ENCODE peak calls at places on chromosomes 7 and 10, in five cellular contexts. S is GM06990, E is GM23338, P is fibroblast of lung, B is ovary. A is an unnamed sample.

GRCh38 chr7:43753401-43753800 is 5.1 kb upstream of the BLVRA start:
- DNase-seq in P (no peak), B (no peak), E (no peak), S (no peak), A (no peak)

GRCh38 chr7:19001854-19002253 is 115.6 kb downstream of the TWIST1 start:
- DNase-seq in B (no peak), E (no peak), P (peak), S (no peak), A (no peak)

GRCh38 chr7:144384555-144385245 is 18.8 kb downstream of the NOBOX start:
- DNase-seq in S (peak), B (no peak), P (peak), E (peak), A (no peak)

GRCh38 chr10:49534670-49535381 is 4.1 kb downstream of the ERCC6 start:
- DNase-seq in S (peak), P (peak), E (no peak), B (no peak), A (no peak)

GRCh38 chr10:101569838-101570763 is 18.0 kb downstream of the POLL start:
- DNase-seq in P (peak), S (peak), B (peak), E (peak), A (peak)

GRCh38 chr10:48458662-48459048 is 146.2 kb downstream of the ARHGAP22 start:
- DNase-seq in E (no peak), P (no peak), S (no peak), B (no peak), A (no peak)

GRCh38 chr7:70660154-70660818 is 471.7 kb upstream of the GALNT17 start:
- DNase-seq in E (no peak), B (no peak), S (no peak), P (no peak), A (no peak)

GRCh38 chr7:34247468-34247867 is 342.1 kb downstream of the BMPER start:
- DNase-seq in E (no peak), S (no peak), B (no peak), P (peak), A (no peak)

GRCh38 chr10:102645388-102645740 is 1.1 kb downstream of the TRIM8 start:
- DNase-seq in E (peak), B (peak), S (peak), P (peak), A (no peak)

DNA sequence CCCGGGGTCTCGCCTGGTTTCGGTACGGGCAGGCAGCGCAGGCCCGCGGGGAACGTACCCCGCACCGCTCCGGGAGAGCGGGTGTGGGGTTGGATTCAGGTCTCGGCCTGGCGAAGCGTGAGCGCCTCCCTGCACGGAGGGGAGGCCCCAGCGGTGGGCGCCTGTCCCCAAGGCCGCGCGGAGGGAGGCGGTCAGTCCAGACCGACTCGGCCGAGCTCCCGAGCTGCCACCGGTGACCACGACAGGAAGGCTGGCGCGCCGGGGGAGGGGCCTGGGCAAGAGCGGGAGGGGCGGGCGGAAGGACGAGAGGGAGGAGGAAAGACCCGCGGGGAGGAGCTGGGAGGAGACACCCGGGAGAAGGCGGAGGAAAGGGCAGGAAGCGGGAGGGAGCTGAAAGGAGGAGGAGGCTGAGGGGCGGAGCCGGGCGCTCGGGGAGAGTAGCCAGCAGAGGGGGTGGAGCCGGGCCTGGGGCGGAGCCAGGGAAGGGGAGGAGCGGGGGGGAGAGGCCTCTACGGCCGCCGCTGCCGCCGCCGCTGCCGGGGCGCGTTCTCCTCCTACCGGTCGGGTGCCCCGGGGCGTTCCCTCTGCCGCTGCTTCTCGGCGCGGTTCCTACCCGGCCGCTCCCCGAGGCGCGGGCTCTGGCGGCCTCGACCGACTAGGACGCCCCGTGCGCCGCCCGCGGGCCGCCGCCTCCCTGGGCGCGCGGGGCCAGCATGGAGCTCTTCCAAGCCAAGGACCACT is at the start of gene INPP5F:
- DNase-seq in E (peak), P (peak), S (peak), B (peak), A (peak)
- TF ChIP-seq CTCF in E (no peak), P (peak), S (peak), B (peak), A (peak)

GRCh38 chr10:72336259-72337038 is 18.3 kb downstream of the DNAJB12 start:
- DNase-seq in E (no peak), S (no peak), B (peak), P (peak), A (no peak)

GRCh38 chr10:72334196-72334831 is 20.4 kb downstream of the DNAJB12 start:
- DNase-seq in S (no peak), P (peak), B (peak), E (peak), A (no peak)

GRCh38 chr10:72335394-72336258 is 19.1 kb downstream of the DNAJB12 start:
- DNase-seq in E (no peak), B (peak), P (peak), S (peak), A (no peak)

GRCh38 chr10:72333111-72334012 is 21.4 kb downstream of the DNAJB12 start:
- DNase-seq in B (peak), S (no peak), P (no peak), E (no peak), A (no peak)

GRCh38 chr10:72334832-72335393 is 19.8 kb downstream of the DNAJB12 start:
- DNase-seq in E (peak), B (peak), P (peak), S (peak), A (peak)
- TF ChIP-seq CTCF in E (peak), B (peak), P (peak), S (peak), A (peak)

GRCh38 chr10:46544989-46545791 is 11.3 kb downstream of the GPRIN2 start:
- DNase-seq in B (peak), S (no peak), P (no peak), E (peak), A (peak)
- TF ChIP-seq CTCF in B (no peak), S (peak), P (peak), E (peak), A (peak)

GRCh38 chr10:14617850-14618249 is 156.8 kb downstream of the FAM107B start:
- DNase-seq in E (no peak), B (no peak), S (no peak), P (peak), A (no peak)
- TF ChIP-seq CTCF in E (no peak), B (no peak), S (no peak), P (peak), A (no peak)

DNA sequence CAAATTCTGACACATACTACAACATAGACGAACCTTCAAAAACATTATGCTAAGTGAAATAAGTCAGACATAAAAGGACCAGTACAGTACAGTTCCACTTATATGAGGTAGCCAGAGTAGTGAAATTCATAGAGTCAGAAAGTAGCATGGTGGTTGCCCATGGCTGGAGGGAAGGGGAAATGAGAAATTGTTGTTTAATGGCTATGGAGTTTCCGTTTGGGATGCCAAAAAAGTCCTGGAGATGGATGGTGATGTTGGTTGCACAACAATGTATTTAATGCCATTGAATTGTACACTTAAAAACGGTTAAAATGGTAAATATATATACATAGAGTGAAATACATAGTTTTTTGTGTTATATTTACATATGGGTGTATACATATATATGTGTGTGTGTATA is 2.1 kb upstream of the SLC37A3 start:
- DNase-seq in B (no peak), S (no peak), P (no peak), E (no peak), A (no peak)
- TF ChIP-seq CTCF in B (no peak), S (no peak), P (no peak), E (no peak), A (no peak)

DNA sequence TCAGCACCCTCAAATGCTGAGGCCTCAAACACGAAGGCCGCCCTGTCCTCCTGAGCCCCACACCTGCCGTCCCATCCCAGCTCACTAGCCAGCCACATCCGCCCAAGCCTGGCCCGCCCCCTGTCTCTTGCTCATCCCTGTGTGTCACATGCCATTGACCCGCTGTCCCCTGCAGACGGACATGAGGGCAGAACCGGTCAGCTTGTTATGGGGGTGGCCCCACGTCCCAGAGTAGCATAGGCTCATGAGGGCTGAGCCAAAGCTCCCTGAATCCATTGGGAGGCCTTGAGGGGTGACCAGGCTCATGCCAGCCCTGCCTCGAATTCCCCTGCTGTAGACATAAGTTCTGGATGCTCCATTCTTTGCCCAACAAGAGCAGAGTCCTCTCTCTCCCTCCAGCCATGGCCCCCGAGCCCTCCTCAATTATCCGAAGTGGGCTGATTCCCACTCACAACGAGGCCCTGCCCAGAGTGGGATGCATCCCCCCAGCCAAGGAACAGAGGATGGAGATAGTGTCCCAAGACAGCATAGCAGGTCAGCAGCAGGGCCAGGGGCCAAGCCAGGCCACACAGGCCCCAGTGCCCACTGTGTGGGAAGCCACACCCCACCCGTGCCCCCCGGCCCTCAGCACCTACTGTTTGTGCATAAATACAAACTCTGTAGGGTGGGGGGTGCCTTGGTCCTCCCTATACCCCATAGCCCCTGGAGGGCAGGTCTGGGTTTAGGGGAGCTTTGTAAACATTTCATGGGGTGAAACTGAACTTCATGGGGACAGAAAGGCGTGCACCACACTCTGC is 42.1 kb downstream of the EBF3 start:
- DNase-seq in P (no peak), E (no peak), B (no peak), S (no peak), A (no peak)
- TF ChIP-seq CTCF in P (no peak), E (no peak), B (no peak), S (no peak), A (no peak)

DNA sequence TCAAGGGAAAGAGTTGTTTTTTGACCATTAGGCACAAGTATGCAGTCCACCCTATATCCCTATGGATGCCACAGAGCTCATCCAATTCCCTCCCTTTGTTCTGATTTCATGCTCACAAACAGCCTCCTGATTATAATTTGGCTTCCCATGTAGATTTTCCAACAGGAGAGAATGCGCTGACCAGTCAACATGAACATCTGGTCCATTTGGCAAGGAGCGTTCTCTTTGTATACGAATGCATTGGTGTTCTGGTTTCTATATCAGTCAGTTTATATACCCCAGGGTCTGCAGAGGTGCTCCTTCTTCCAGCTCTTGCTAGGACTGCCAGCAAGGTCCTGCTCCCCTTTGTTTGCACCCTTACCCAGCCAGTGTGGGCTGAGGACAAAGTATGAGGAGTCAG is 12.2 kb upstream of the CEP41 start:
- DNase-seq in P (no peak), E (no peak), B (no peak), S (no peak), A (no peak)
- TF ChIP-seq CTCF in P (no peak), E (no peak), B (no peak), S (no peak), A (no peak)

GRCh38 chr10:133315847-133316246 is 7.1 kb downstream of the ZNF511 start:
- DNase-seq in E (no peak), S (no peak), P (no peak), B (no peak), A (no peak)

GRCh38 chr10:133314911-133315310 is 6.2 kb downstream of the ZNF511 start:
- DNase-seq in B (no peak), E (no peak), P (no peak), S (no peak), A (peak)

GRCh38 chr10:133316732-133317131 is 8.0 kb downstream of the ZNF511 start:
- DNase-seq in E (no peak), P (no peak), B (no peak), S (no peak), A (peak)

GRCh38 chr10:133316266-133316665 is 7.6 kb downstream of the ZNF511 start:
- DNase-seq in S (no peak), P (no peak), E (peak), B (no peak), A (peak)

GRCh38 chr10:133318494-133319127 is 9.9 kb downstream of the ZNF511 start:
- DNase-seq in E (peak), P (peak), S (peak), B (peak), A (peak)
- TF ChIP-seq CTCF in E (peak), P (peak), S (peak), B (peak), A (peak)

GRCh38 chr10:32980558-32981468 is 22.8 kb upstream of the ITGB1 start:
- DNase-seq in P (peak), E (peak), B (peak), S (peak), A (peak)
- TF ChIP-seq CTCF in P (no peak), E (no peak), B (no peak), S (no peak), A (peak)

DNA sequence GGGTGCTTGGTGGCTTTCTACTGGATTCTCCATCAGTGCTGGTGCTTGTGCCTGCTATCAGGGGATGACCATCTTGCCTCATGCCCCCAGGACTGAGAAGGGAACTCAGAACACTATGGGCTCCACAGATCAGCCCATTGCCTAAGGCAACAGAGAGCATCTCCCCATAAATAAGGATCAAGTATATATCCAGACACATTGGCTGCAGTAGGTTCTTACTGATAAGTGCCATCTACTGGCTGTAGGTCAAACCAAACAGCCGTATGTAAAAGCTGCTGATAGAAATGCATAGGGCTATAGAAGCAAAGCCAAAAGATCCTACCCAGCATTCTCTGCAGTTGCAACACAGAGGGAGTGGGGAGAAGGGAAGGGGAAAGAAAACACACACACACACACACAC is 153.7 kb downstream of the CDK14 start:
- DNase-seq in S (no peak), B (no peak), E (peak), P (no peak), A (no peak)
- TF ChIP-seq CTCF in S (peak), B (no peak), E (peak), P (peak), A (peak)

A was measured in chondrocyte.